ENCODE peak calls at places on chromosome 4, in four cellular contexts. C is lung, J is ovary, L is PC-3. D is an unnamed sample.

GRCh38 chr4:110108960-110109359 is 89.5 kb downstream of the ELOVL6 start:
- DNase-seq in L (no peak), J (no peak), C (no peak), D (no peak)

GRCh38 chr4:169311643-169312365 is 41.0 kb upstream of the SH3RF1 start:
- DNase-seq in J (no peak), C (no peak), L (peak; percentile 53), D (no peak)

GRCh38 chr4:76753814-76754213 is 144.1 kb downstream of the SOWAHB start:
- DNase-seq in C (no peak), L (peak; percentile 68), J (no peak), D (no peak)

GRCh38 chr4:146029147-146029546 is 90.5 kb upstream of the ZNF827 start:
- DNase-seq in C (no peak), L (peak; percentile 32), J (no peak), D (no peak)

GRCh38 chr4:99404595-99405287 is 30.4 kb downstream of the ADH7 start:
- DNase-seq in C (no peak), L (peak; percentile 86), J (no peak), D (no peak)

GRCh38 chr4:37471971-37472370 is 214.2 kb downstream of the RELL1 start:
- DNase-seq in L (peak; percentile 71), C (no peak), J (no peak), D (no peak)

GRCh38 chr4:184417802-184418511 is 56.4 kb downstream of the IRF2 start:
- DNase-seq in C (no peak), J (no peak), L (peak; percentile 89), D (no peak)

GRCh38 chr4:98473046-98473445 is 185.4 kb downstream of the TSPAN5 start:
- DNase-seq in C (no peak), L (no peak), J (no peak), D (no peak)

GRCh38 chr4:153233761-153234371 is 29.6 kb downstream of the TRIM2 start:
- DNase-seq in J (peak; percentile 28), C (peak; percentile 48), L (peak; percentile 90), D (no peak)

GRCh38 chr4:168831919-168832745 is 177.9 kb downstream of the CBR4 start:
- DNase-seq in J (peak; percentile 88), C (peak; percentile 66), L (peak; percentile 78), D (peak; percentile 15)

GRCh38 chr4:24601121-24601520 is 16.8 kb upstream of the DHX15 start:
- DNase-seq in J (no peak), C (no peak), L (no peak), D (no peak)

GRCh38 chr4:179583221-179583620 is 2141.0 kb upstream of the AGA start:
- DNase-seq in L (no peak), J (no peak), C (no peak), D (no peak)

GRCh38 chr4:186294160-186294559 is 28.2 kb downstream of the F11 start:
- DNase-seq in L (no peak), J (no peak), C (no peak), D (no peak)

GRCh38 chr4:46819095-46819494 is 90.0 kb downstream of the COX7B2 start:
- DNase-seq in C (no peak), J (no peak), L (no peak), D (no peak)

GRCh38 chr4:27836505-27836904 is 975.9 kb downstream of the STIM2 start:
- DNase-seq in C (no peak), L (no peak), J (no peak), D (no peak)

GRCh38 chr4:140004580-140005314 is 149.2 kb downstream of the MAML3 start:
- DNase-seq in L (peak; percentile 48), C (no peak), J (peak; percentile 47), D (no peak)

GRCh38 chr4:100695871-100696270 is 178.0 kb upstream of the EMCN start:
- DNase-seq in C (no peak), L (no peak), J (no peak), D (no peak)

GRCh38 chr4:171846232-171846631 is 33.0 kb downstream of the GALNTL6 start:
- DNase-seq in C (no peak), J (no peak), L (peak; percentile 43), D (no peak)

GRCh38 chr4:55393461-55394320 is 2.1 kb upstream of the TMEM165 start:
- DNase-seq in J (no peak), L (peak; percentile 90), C (no peak), D (no peak)

GRCh38 chr4:185682236-185682635 is 129.8 kb downstream of the SORBS2 start:
- DNase-seq in J (no peak), L (peak; percentile 76), C (no peak), D (no peak)

GRCh38 chr4:3145251-3145908 is 70.9 kb downstream of the HTT start:
- DNase-seq in L (peak; percentile 29), C (no peak), J (no peak), D (no peak)

GRCh38 chr4:190015538-190016368 is 11.3 kb downstream of the FRG2 start:
- DNase-seq in J (no peak), C (no peak), L (no peak), D (no peak)

GRCh38 chr4:138765442-138765841 is 250.1 kb upstream of the NOCT start:
- DNase-seq in L (no peak), C (no peak), J (no peak), D (no peak)

GRCh38 chr4:101355767-101356702 is 8.7 kb upstream of the PPP3CA start:
- DNase-seq in C (no peak), J (no peak), L (peak; percentile 83), D (no peak)

GRCh38 chr4:94757192-94758140 is at the start of gene BMPR1B:
- DNase-seq in J (peak; percentile 60), L (peak; percentile 65), C (no peak), D (no peak)

GRCh38 chr4:118950929-118951570 is 62.4 kb downstream of the SYNPO2 start:
- DNase-seq in C (no peak), J (no peak), L (no peak), D (no peak)

GRCh38 chr4:109942292-109942926 is 29.7 kb downstream of the EGF start:
- DNase-seq in L (no peak), C (no peak), J (no peak), D (no peak)

GRCh38 chr4:157655101-157655818 is 434.7 kb downstream of the GRIA2 start:
- DNase-seq in L (no peak), J (no peak), C (no peak), D (no peak)

GRCh38 chr4:89284828-89285227 is 22.8 kb downstream of the GPRIN3 start:
- DNase-seq in J (no peak), L (no peak), C (no peak), D (no peak)

GRCh38 chr4:89724716-89725115 is 112.2 kb downstream of the SNCA start:
- DNase-seq in J (no peak), C (no peak), L (peak; percentile 22), D (no peak)

GRCh38 chr4:10691651-10692050 is 7.1 kb upstream of the CLNK start:
- DNase-seq in C (no peak), J (no peak), L (no peak), D (no peak)

GRCh38 chr4:118910221-118910620 is 21.6 kb downstream of the SYNPO2 start:
- DNase-seq in J (no peak), L (no peak), C (no peak), D (no peak)

GRCh38 chr4:173508386-173509002 is 21.5 kb downstream of the HAND2 start:
- DNase-seq in L (no peak), J (no peak), C (no peak), D (no peak)

DNA sequence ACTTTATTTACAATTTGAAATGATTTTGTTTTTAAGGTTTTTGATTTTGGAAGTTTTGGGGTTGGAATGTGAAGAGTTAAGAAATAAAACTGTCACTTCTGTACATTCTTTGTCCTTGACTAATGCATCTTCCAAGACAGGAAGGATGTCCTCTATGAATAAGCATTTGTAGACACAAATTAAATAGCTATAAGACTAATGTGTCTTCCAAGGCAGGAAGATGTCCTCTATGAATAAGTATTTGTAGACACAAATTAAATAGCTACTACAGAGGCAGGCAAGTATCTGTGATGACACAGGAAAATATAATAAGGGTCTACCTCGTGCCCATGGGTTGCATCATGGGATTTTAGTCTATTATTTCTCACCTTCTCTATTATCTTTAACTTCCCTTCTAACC is 14.5 kb downstream of the PRSS48 start:
- DNase-seq in L (peak; percentile 57), C (no peak), J (no peak), D (no peak)
- H3K4me3 ChIP-seq in L (no peak overlapping the region), C (no peak overlapping the region), J (no peak overlapping the region), D (no peak overlapping the region)

GRCh38 chr4:164948943-164949342 is 28.5 kb downstream of the TRIM61 start:
- DNase-seq in C (no peak), L (no peak), J (no peak), D (no peak)
- H3K4me1 ChIP-seq in C (no peaks in the 10 kb centered on the region), L (no peaks in the 10 kb centered on the region), J (no peaks in the 10 kb centered on the region), D (no peaks in the 10 kb centered on the region)

DNA sequence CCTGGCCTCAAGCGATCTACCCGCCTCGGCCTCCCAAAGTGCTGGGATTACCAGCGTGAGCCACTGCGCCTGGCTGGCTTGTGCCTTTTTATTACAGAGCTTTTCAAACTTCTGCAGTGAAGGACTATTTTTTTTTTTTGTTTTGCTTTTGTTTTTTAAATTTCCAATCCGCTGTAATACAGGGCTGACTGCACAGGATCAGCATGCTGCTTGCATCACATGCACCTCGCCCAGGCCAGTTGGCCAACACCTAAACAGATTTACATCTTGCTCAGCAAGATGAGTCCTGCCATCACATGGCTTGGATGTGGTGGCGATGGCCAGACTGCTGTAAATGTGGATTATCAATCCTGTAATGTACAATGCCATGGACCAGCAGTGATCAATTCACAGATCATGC is 99.4 kb upstream of the LIMCH1 start:
- DNase-seq in L (no peak), J (no peak), C (no peak), D (no peak)
- H3K27ac ChIP-seq in L (no peak overlapping the region), J (no peak overlapping the region), C (peak overlapping the region; percentile 35), D (no peak overlapping the region)

GRCh38 chr4:26345541-26345940 is 24.7 kb downstream of the RBPJ start:
- DNase-seq in J (no peak), C (no peak), L (no peak), D (no peak)
- H3K4me3 ChIP-seq in J (no peak overlapping the region), C (no peak overlapping the region), L (no peak overlapping the region), D (no peak overlapping the region)

GRCh38 chr4:16126714-16127113 is 42.9 kb upstream of the PROM1 start:
- DNase-seq in L (no peak), J (no peak), C (no peak), D (no peak)

GRCh38 chr4:16123356-16124084 is 39.7 kb upstream of the PROM1 start:
- DNase-seq in L (no peak), C (no peak), J (no peak), D (no peak)

GRCh38 chr4:16124232-16124631 is 40.4 kb upstream of the PROM1 start:
- DNase-seq in J (no peak), C (no peak), L (no peak), D (no peak)

GRCh38 chr4:16122784-16123183 is 39.0 kb upstream of the PROM1 start:
- DNase-seq in C (no peak), J (no peak), L (no peak), D (no peak)

DNA sequence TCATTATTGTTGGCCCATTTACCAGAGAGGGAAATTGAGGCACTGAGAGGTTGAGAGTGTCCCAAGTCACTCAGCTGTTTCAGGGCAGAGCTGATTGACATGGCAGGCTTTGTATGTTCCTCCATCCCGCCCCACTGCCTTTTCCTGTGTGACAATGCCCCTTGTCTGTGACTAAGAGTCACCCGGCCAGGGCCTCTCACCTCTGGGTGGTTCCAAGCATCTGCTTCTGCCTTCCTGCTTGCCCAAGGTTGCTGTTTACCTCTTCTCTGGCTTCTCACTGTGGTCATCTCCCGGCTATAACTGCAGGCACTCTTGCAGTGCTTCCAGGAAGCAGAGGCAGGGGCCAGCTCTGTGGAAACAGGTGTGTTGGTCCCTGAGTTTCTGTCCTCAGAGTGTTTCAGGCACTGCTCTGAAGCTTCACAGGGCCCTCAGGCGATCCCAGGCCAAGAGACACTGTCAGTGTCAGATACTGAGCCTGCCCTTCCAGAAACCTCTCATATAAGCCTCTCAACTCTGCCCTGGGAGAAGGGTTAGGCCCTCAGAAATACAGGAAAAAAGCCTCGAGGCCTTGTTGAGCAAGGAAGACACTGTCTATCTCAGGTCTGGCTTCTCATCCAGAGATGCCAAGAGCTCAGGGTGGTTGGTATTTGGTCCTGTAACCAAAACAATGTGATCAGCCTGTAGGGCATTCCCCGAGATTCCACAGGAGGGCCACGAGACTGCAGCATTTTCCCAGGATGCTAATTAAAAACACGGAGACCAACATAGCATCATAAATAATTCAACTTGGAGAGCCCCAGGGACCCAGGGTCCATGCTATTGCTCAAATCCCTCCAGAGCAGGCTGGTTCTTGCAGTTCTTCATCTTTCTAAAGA is 42.0 kb upstream of the PROM1 start:
- DNase-seq in L (no peak), C (no peak), J (no peak), D (no peak)
- H3K4me1 ChIP-seq in L (no peaks in the 10 kb centered on the region), C (no peaks in the 10 kb centered on the region), J (no peaks in the 10 kb centered on the region), D (no peaks in the 10 kb centered on the region)

D was measured in effector memory CD4-positive, alpha-beta T cell.